ENCODE peak calls at places on chromosomes 1 and 21, in eight cellular contexts. E is activated T-cell treated with anti-CD3 and anti-CD28 coated beads for 4 hours; O is ELF-1; X is GM23338; Y is pancreas; C is stimulated activated CD8-positive, alpha-beta memory T cell treated with anti-CD3 and anti-CD28 coated beads, Interleukin-7, amount 100 ng/mL, for 24 hours; D is endothelial cell of umbilical vein; P is T47D. Q is an unnamed sample.

GRCh38 chr1:24535021-24535424 is 20.9 kb upstream of the NCMAP start:
- DNase-seq in E (peak), O (peak), X (peak), Y (no peak), C (peak), D (no peak), P (no peak), Q (no peak)

GRCh38 chr1:168112673-168113305 is 23.9 kb downstream of the GPR161 start:
- DNase-seq in E (peak), O (peak), X (no peak), Y (no peak), C (no peak), D (peak), P (no peak), Q (peak)

GRCh38 chr1:159214149-159214760 is 9.6 kb downstream of the ACKR1 start:
- DNase-seq in E (peak), O (peak), X (peak), Y (no peak), C (peak), D (peak), P (peak), Q (peak)

GRCh38 chr1:53968125-53968513 is 22.0 kb downstream of the LRRC42 start:
- DNase-seq in E (no peak), O (no peak), X (no peak), Y (no peak), C (no peak), D (no peak), P (no peak), Q (no peak)

GRCh38 chr1:35220976-35221375 is 28.0 kb upstream of the SFPQ start:
- DNase-seq in E (no peak), O (peak), X (peak), Y (no peak), C (no peak), D (peak), P (peak), Q (no peak)

GRCh38 chr1:21693732-21694131 is 24.6 kb upstream of the RAP1GAP start:
- DNase-seq in E (no peak), O (no peak), X (no peak), Y (no peak), C (no peak), D (no peak), P (no peak), Q (no peak)

GRCh38 chr1:48035371-48036141 is 38.4 kb upstream of the TRABD2B start:
- DNase-seq in E (no peak), O (no peak), X (no peak), Y (no peak), C (no peak), D (no peak), P (no peak), Q (no peak)

GRCh38 chr1:101080859-101081258 is 55.3 kb upstream of the DPH5 start:
- DNase-seq in E (no peak), O (no peak), X (no peak), Y (no peak), C (no peak), D (no peak), P (no peak), Q (no peak)

GRCh38 chr1:2865571-2866414 is 64.3 kb upstream of the TTC34 start:
- DNase-seq in E (no peak), O (no peak), X (no peak), Y (peak), C (no peak), D (no peak), P (no peak), Q (no peak)

GRCh38 chr1:164709108-164709507 is 150.1 kb downstream of the PBX1 start:
- DNase-seq in E (no peak), O (no peak), X (no peak), Y (no peak), C (no peak), D (peak), P (no peak), Q (no peak)

GRCh38 chr1:228018961-228019721 is 12.3 kb downstream of the WNT3A start:
- DNase-seq in E (no peak), O (no peak), X (no peak), Y (no peak), C (no peak), D (no peak), P (no peak), Q (no peak)

GRCh38 chr1:53942149-53942957 is 3.1 kb downstream of the IFT25 start:
- DNase-seq in E (no peak), O (no peak), X (no peak), Y (no peak), C (no peak), D (no peak), P (peak), Q (no peak)

GRCh38 chr21:42161957-42162681 is 56.8 kb upstream of the ABCG1 start:
- DNase-seq in E (no peak), O (no peak), X (peak), Y (no peak), C (no peak), D (no peak), P (no peak), Q (no peak)

GRCh38 chr1:39154553-39155361 is 49.7 kb upstream of the MACF1 start:
- DNase-seq in E (no peak), O (peak), X (no peak), Y (no peak), C (no peak), D (peak), P (no peak), Q (peak)

GRCh38 chr1:82542141-82542540 is 741.4 kb downstream of the ADGRL2 start:
- DNase-seq in E (no peak), O (no peak), X (no peak), Y (no peak), C (no peak), D (no peak), P (no peak), Q (no peak)

GRCh38 chr1:26848947-26849774 is 13.8 kb upstream of the SFN start:
- DNase-seq in E (no peak), O (no peak), X (no peak), Y (no peak), C (no peak), D (peak), P (no peak), Q (peak)

GRCh38 chr21:41147979-41148355 is 20.0 kb upstream of the BACE2 start:
- DNase-seq in E (no peak), O (no peak), X (no peak), Y (no peak), C (no peak), D (no peak), P (no peak), Q (no peak)

GRCh38 chr1:183079697-183080096 is 56.5 kb downstream of the LAMC1 start:
- DNase-seq in E (no peak), O (no peak), X (no peak), Y (no peak), C (no peak), D (no peak), P (no peak), Q (no peak)

GRCh38 chr1:172638885-172639831 is 19.7 kb upstream of the FASLG start:
- DNase-seq in E (peak), O (no peak), X (no peak), Y (no peak), C (peak), D (no peak), P (peak), Q (peak)

GRCh38 chr21:27320868-27321267 is 354.0 kb upstream of the ADAMTS5 start:
- DNase-seq in E (no peak), O (no peak), X (no peak), Y (no peak), C (no peak), D (no peak), P (no peak), Q (no peak)

GRCh38 chr1:181985981-181986906 is 75.3 kb downstream of the ZNF648 start:
- DNase-seq in E (no peak), O (no peak), X (no peak), Y (no peak), C (no peak), D (no peak), P (no peak), Q (no peak)

GRCh38 chr21:42287193-42288083 is 27.8 kb downstream of the TFF3 start:
- DNase-seq in E (no peak), O (no peak), X (no peak), Y (no peak), C (no peak), D (no peak), P (no peak), Q (no peak)

GRCh38 chr1:202684716-202685115 is 25.5 kb downstream of the SYT2 start:
- DNase-seq in E (no peak), O (no peak), X (no peak), Y (no peak), C (no peak), D (no peak), P (no peak), Q (no peak)

GRCh38 chr1:234515821-234516241 is 36.9 kb upstream of the TARBP1 start:
- DNase-seq in E (no peak), O (no peak), X (peak), Y (no peak), C (no peak), D (peak), P (no peak), Q (peak)

GRCh38 chr1:226663327-226663704 is 75.8 kb downstream of the ITPKB start:
- DNase-seq in E (no peak), O (no peak), X (no peak), Y (no peak), C (no peak), D (no peak), P (no peak), Q (no peak)

GRCh38 chr1:184840596-184840995 is 85.9 kb upstream of the EDEM3 start:
- DNase-seq in E (no peak), O (no peak), X (no peak), Y (no peak), C (no peak), D (no peak), P (no peak), Q (no peak)

GRCh38 chr1:60765204-60765603 is 317.2 kb upstream of the NFIA start:
- DNase-seq in E (no peak), O (peak), X (peak), Y (no peak), C (no peak), D (peak), P (peak), Q (peak)

GRCh38 chr21:41776778-41777177 is 9.9 kb upstream of the RIPK4 start:
- DNase-seq in E (no peak), O (no peak), X (no peak), Y (no peak), C (no peak), D (no peak), P (no peak), Q (no peak)

GRCh38 chr21:33196956-33197374 is 32.8 kb upstream of the IFNAR2 start:
- DNase-seq in E (peak), O (peak), X (peak), Y (peak), C (no peak), D (peak), P (peak), Q (peak)

GRCh38 chr1:159008744-159009188 is 941 bp upstream of the IFI16 start:
- DNase-seq in E (peak), O (no peak), X (no peak), Y (no peak), C (no peak), D (no peak), P (no peak), Q (no peak)